ENCODE peak calls at places on chromosomes 11 and 22, in nine cellular contexts. One of them, this sample, is unnamed. For H3K4me1, the result is how much of the 10 kb centered on the place peaks cover.

GRCh38 chr22:33757041-33757440 is 163.2 kb downstream of the LARGE1 start:
- DNase-seq in GM12878: no peak
- DNase-seq in transverse colon: no peak
- DNase-seq in sigmoid colon: no peak
- DNase-seq in ovary: no peak
- DNase-seq in esophagus muscularis mucosa: no peak
- DNase-seq in A549: no peak
- DNase-seq in suprapubic skin: no peak
- DNase-seq in H1: no peak
- DNase-seq in this sample: no peak

GRCh38 chr11:129273944-129274343 is 81.8 kb upstream of the ARHGAP32 start:
- DNase-seq in GM12878: no peak
- DNase-seq in transverse colon: no peak
- DNase-seq in sigmoid colon: no peak
- DNase-seq in ovary: no peak
- DNase-seq in esophagus muscularis mucosa: no peak
- DNase-seq in A549: no peak
- DNase-seq in suprapubic skin: no peak
- DNase-seq in H1: no peak
- DNase-seq in this sample: no peak

GRCh38 chr11:128232588-128232987 is 354.8 kb downstream of the ETS1 start:
- DNase-seq in GM12878: no peak
- DNase-seq in transverse colon: no peak
- DNase-seq in sigmoid colon: no peak
- DNase-seq in ovary: no peak
- DNase-seq in esophagus muscularis mucosa: no peak
- DNase-seq in A549: no peak
- DNase-seq in suprapubic skin: no peak
- DNase-seq in H1: no peak
- DNase-seq in this sample: no peak

GRCh38 chr11:119340335-119341221 is at the start of gene C1QTNF5:
- DNase-seq in GM12878: no peak
- DNase-seq in transverse colon: peak
- DNase-seq in sigmoid colon: peak
- DNase-seq in ovary: peak
- DNase-seq in esophagus muscularis mucosa: no peak
- DNase-seq in A549: no peak
- DNase-seq in suprapubic skin: peak
- DNase-seq in H1: peak
- DNase-seq in this sample: peak

GRCh38 chr11:94504689-94505293 is 7.5 kb upstream of the C11orf97 start:
- DNase-seq in GM12878: no peak
- DNase-seq in transverse colon: no peak
- DNase-seq in sigmoid colon: no peak
- DNase-seq in ovary: no peak
- DNase-seq in esophagus muscularis mucosa: no peak
- DNase-seq in A549: peak
- DNase-seq in suprapubic skin: no peak
- DNase-seq in H1: no peak
- DNase-seq in this sample: peak

GRCh38 chr11:46952553-46952952 is 16.0 kb downstream of the CSTPP1 start:
- DNase-seq in GM12878: no peak
- DNase-seq in transverse colon: no peak
- DNase-seq in sigmoid colon: no peak
- DNase-seq in ovary: no peak
- DNase-seq in esophagus muscularis mucosa: no peak
- DNase-seq in A549: no peak
- DNase-seq in suprapubic skin: no peak
- DNase-seq in H1: no peak
- DNase-seq in this sample: no peak

GRCh38 chr11:113632981-113633380 is 73.1 kb downstream of the TMPRSS5 start:
- DNase-seq in GM12878: no peak
- DNase-seq in transverse colon: no peak
- DNase-seq in sigmoid colon: no peak
- DNase-seq in ovary: no peak
- DNase-seq in esophagus muscularis mucosa: no peak
- DNase-seq in A549: no peak
- DNase-seq in suprapubic skin: no peak
- DNase-seq in H1: no peak
- DNase-seq in this sample: no peak

GRCh38 chr11:33262016-33262638 is 4.9 kb downstream of the HIPK3 start:
- DNase-seq in GM12878: no peak
- DNase-seq in transverse colon: no peak
- DNase-seq in sigmoid colon: no peak
- DNase-seq in ovary: no peak
- DNase-seq in esophagus muscularis mucosa: no peak
- DNase-seq in A549: no peak
- DNase-seq in suprapubic skin: no peak
- DNase-seq in H1: no peak
- DNase-seq in this sample: no peak

GRCh38 chr11:111298466-111299110 is at the start of gene POU2AF3:
- DNase-seq in GM12878: no peak
- DNase-seq in transverse colon: no peak
- DNase-seq in sigmoid colon: peak
- DNase-seq in ovary: no peak
- DNase-seq in esophagus muscularis mucosa: peak
- DNase-seq in A549: no peak
- DNase-seq in suprapubic skin: peak
- DNase-seq in H1: no peak
- DNase-seq in this sample: no peak

GRCh38 chr11:92224394-92225205 is at the start of gene FAT3:
- DNase-seq in GM12878: no peak
- DNase-seq in transverse colon: no peak
- DNase-seq in sigmoid colon: peak
- DNase-seq in ovary: peak
- DNase-seq in esophagus muscularis mucosa: no peak
- DNase-seq in A549: peak
- DNase-seq in suprapubic skin: no peak
- DNase-seq in H1: peak
- DNase-seq in this sample: no peak

GRCh38 chr11:120208777-120209176 is 2.1 kb upstream of the OAF start:
- DNase-seq in GM12878: no peak
- DNase-seq in transverse colon: peak
- DNase-seq in sigmoid colon: peak
- DNase-seq in ovary: peak
- DNase-seq in esophagus muscularis mucosa: no peak
- DNase-seq in A549: peak
- DNase-seq in suprapubic skin: peak
- DNase-seq in H1: no peak
- DNase-seq in this sample: no peak

GRCh38 chr22:23891726-23892125 is 2.5 kb upstream of the MIF start:
- DNase-seq in GM12878: no peak
- DNase-seq in transverse colon: no peak
- DNase-seq in sigmoid colon: no peak
- DNase-seq in ovary: no peak
- DNase-seq in esophagus muscularis mucosa: no peak
- DNase-seq in A549: no peak
- DNase-seq in suprapubic skin: no peak
- DNase-seq in H1: no peak
- DNase-seq in this sample: no peak

GRCh38 chr11:77410076-77410827 is 63.6 kb downstream of the PAK1 start:
- DNase-seq in GM12878: no peak
- DNase-seq in transverse colon: no peak
- DNase-seq in sigmoid colon: no peak
- DNase-seq in ovary: no peak
- DNase-seq in esophagus muscularis mucosa: no peak
- DNase-seq in A549: no peak
- DNase-seq in suprapubic skin: no peak
- DNase-seq in H1: no peak
- DNase-seq in this sample: no peak
- TF ChIP-seq EP300 in GM12878: no peak
- TF ChIP-seq EP300 in transverse colon: no peak
- TF ChIP-seq EP300 in sigmoid colon: no peak
- TF ChIP-seq EP300 in ovary: no peak
- TF ChIP-seq EP300 in esophagus muscularis mucosa: no peak
- TF ChIP-seq EP300 in A549: no peak
- TF ChIP-seq EP300 in suprapubic skin: no peak
- TF ChIP-seq EP300 in H1: no peak
- TF ChIP-seq EP300 in this sample: no peak

GRCh38 chr22:46163498-46163897 is 13.2 kb downstream of the PPARA start:
- DNase-seq in GM12878: no peak
- DNase-seq in transverse colon: no peak
- DNase-seq in sigmoid colon: no peak
- DNase-seq in ovary: no peak
- DNase-seq in esophagus muscularis mucosa: no peak
- DNase-seq in A549: no peak
- DNase-seq in suprapubic skin: no peak
- DNase-seq in H1: no peak
- DNase-seq in this sample: no peak
- H3K4me1 ChIP-seq in GM12878: under half
- H3K4me1 ChIP-seq in transverse colon: under half
- H3K4me1 ChIP-seq in sigmoid colon: under half
- H3K4me1 ChIP-seq in ovary: under half
- H3K4me1 ChIP-seq in esophagus muscularis mucosa: under half
- H3K4me1 ChIP-seq in A549: under half
- H3K4me1 ChIP-seq in suprapubic skin: under half
- H3K4me1 ChIP-seq in H1: under half
- H3K4me1 ChIP-seq in this sample: under half

GRCh38 chr11:118002541-118003019 is 16.4 kb downstream of the IL10RA start:
- DNase-seq in GM12878: no peak
- DNase-seq in transverse colon: peak
- DNase-seq in sigmoid colon: peak
- DNase-seq in ovary: peak
- DNase-seq in esophagus muscularis mucosa: no peak
- DNase-seq in A549: no peak
- DNase-seq in suprapubic skin: no peak
- DNase-seq in H1: no peak
- DNase-seq in this sample: no peak

GRCh38 chr11:118000067-118000849 is 14.1 kb downstream of the IL10RA start:
- DNase-seq in GM12878: no peak
- DNase-seq in transverse colon: no peak
- DNase-seq in sigmoid colon: no peak
- DNase-seq in ovary: no peak
- DNase-seq in esophagus muscularis mucosa: no peak
- DNase-seq in A549: no peak
- DNase-seq in suprapubic skin: no peak
- DNase-seq in H1: no peak
- DNase-seq in this sample: no peak

GRCh38 chr11:118000850-118001228 is 14.6 kb downstream of the IL10RA start:
- DNase-seq in GM12878: no peak
- DNase-seq in transverse colon: no peak
- DNase-seq in sigmoid colon: no peak
- DNase-seq in ovary: no peak
- DNase-seq in esophagus muscularis mucosa: no peak
- DNase-seq in A549: no peak
- DNase-seq in suprapubic skin: no peak
- DNase-seq in H1: no peak
- DNase-seq in this sample: no peak

GRCh38 chr11:118002010-118002540 is 15.9 kb downstream of the IL10RA start:
- DNase-seq in GM12878: no peak
- DNase-seq in transverse colon: peak
- DNase-seq in sigmoid colon: no peak
- DNase-seq in ovary: no peak
- DNase-seq in esophagus muscularis mucosa: no peak
- DNase-seq in A549: no peak
- DNase-seq in suprapubic skin: no peak
- DNase-seq in H1: no peak
- DNase-seq in this sample: no peak

GRCh38 chr11:118001494-118001971 is 15.3 kb downstream of the IL10RA start:
- DNase-seq in GM12878: no peak
- DNase-seq in transverse colon: no peak
- DNase-seq in sigmoid colon: no peak
- DNase-seq in ovary: no peak
- DNase-seq in esophagus muscularis mucosa: no peak
- DNase-seq in A549: no peak
- DNase-seq in suprapubic skin: no peak
- DNase-seq in H1: no peak
- DNase-seq in this sample: no peak
- H3K27ac ChIP-seq in GM12878: no peak
- H3K27ac ChIP-seq in transverse colon: peak
- H3K27ac ChIP-seq in sigmoid colon: peak
- H3K27ac ChIP-seq in ovary: no peak
- H3K27ac ChIP-seq in esophagus muscularis mucosa: peak
- H3K27ac ChIP-seq in A549: no peak
- H3K27ac ChIP-seq in suprapubic skin: no peak
- H3K27ac ChIP-seq in H1: no peak
- H3K27ac ChIP-seq in this sample: peak

GRCh38 chr22:36732609-36733008 is 29.1 kb upstream of the CACNG2 start:
- DNase-seq in GM12878: no peak
- DNase-seq in transverse colon: no peak
- DNase-seq in sigmoid colon: peak
- DNase-seq in ovary: no peak
- DNase-seq in esophagus muscularis mucosa: no peak
- DNase-seq in A549: no peak
- DNase-seq in suprapubic skin: no peak
- DNase-seq in H1: no peak
- DNase-seq in this sample: no peak

GRCh38 chr22:36734171-36735058 is 30.9 kb upstream of the CACNG2 start:
- DNase-seq in GM12878: no peak
- DNase-seq in transverse colon: no peak
- DNase-seq in sigmoid colon: peak
- DNase-seq in ovary: no peak
- DNase-seq in esophagus muscularis mucosa: no peak
- DNase-seq in A549: no peak
- DNase-seq in suprapubic skin: no peak
- DNase-seq in H1: no peak
- DNase-seq in this sample: no peak

GRCh38 chr22:36731916-36732315 is 28.4 kb upstream of the CACNG2 start:
- DNase-seq in GM12878: no peak
- DNase-seq in transverse colon: no peak
- DNase-seq in sigmoid colon: peak
- DNase-seq in ovary: no peak
- DNase-seq in esophagus muscularis mucosa: no peak
- DNase-seq in A549: no peak
- DNase-seq in suprapubic skin: no peak
- DNase-seq in H1: no peak
- DNase-seq in this sample: no peak

GRCh38 chr22:36730176-36730858 is 26.8 kb upstream of the CACNG2 start:
- DNase-seq in GM12878: no peak
- DNase-seq in transverse colon: no peak
- DNase-seq in sigmoid colon: peak
- DNase-seq in ovary: no peak
- DNase-seq in esophagus muscularis mucosa: no peak
- DNase-seq in A549: no peak
- DNase-seq in suprapubic skin: no peak
- DNase-seq in H1: no peak
- DNase-seq in this sample: no peak

DNA sequence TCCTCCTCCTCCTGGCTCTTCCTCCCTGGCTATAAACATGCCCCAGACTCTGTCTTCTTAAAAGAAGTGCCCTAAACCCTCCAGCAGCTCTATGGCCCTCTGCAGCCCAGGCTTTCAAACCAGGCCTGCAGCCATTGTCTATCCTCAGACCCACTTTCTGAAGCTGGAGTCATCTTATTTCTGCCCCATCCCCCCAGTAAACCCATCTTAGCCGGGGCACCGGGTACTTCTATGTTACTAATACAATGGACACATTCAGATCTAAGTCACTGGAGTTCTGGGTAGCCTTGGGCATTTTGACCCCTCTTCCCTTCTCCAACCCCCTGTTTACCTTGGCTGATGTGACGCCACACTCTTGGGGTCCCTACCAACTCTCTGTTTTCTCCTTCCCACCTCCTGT is 29.7 kb upstream of the CACNG2 start:
- DNase-seq in GM12878: no peak
- DNase-seq in transverse colon: no peak
- DNase-seq in sigmoid colon: peak
- DNase-seq in ovary: no peak
- DNase-seq in esophagus muscularis mucosa: no peak
- DNase-seq in A549: no peak
- DNase-seq in suprapubic skin: no peak
- DNase-seq in H1: no peak
- DNase-seq in this sample: no peak
- TF ChIP-seq EP300 in GM12878: no peak
- TF ChIP-seq EP300 in transverse colon: no peak
- TF ChIP-seq EP300 in sigmoid colon: no peak
- TF ChIP-seq EP300 in ovary: no peak
- TF ChIP-seq EP300 in esophagus muscularis mucosa: no peak
- TF ChIP-seq EP300 in A549: no peak
- TF ChIP-seq EP300 in suprapubic skin: no peak
- TF ChIP-seq EP300 in H1: no peak
- TF ChIP-seq EP300 in this sample: no peak

This sample was measured in tibial nerve.